ENCODE peak calls at places on chromosomes 16 and 17, in five cellular contexts. K is IMR-90, N is PC-3, P is H9, Z is astrocyte. U is an unnamed sample.

GRCh38 chr16:88920618-88921602 is 54.5 kb upstream of the PABPN1L start:
- DNase-seq in K (peak), N (peak), P (peak), Z (peak), U (peak)

GRCh38 chr16:30838876-30839471 is 52.0 kb upstream of the ZNF629 start:
- DNase-seq in K (no peak), N (no peak), P (no peak), Z (no peak), U (no peak)

GRCh38 chr17:81655378-81656117 is 794 bp downstream of the PDE6G start:
- DNase-seq in K (no peak), N (no peak), P (no peak), Z (no peak), U (no peak)

GRCh38 chr17:43015579-43015978 is 6.6 kb downstream of the VAT1 start:
- DNase-seq in K (no peak), N (no peak), P (no peak), Z (no peak), U (no peak)

GRCh38 chr16:57643166-57643813 is 14.9 kb downstream of the ADGRG1 start:
- DNase-seq in K (peak), N (peak), P (no peak), Z (peak), U (no peak)

GRCh38 chr17:64658931-64659330 is 3.2 kb downstream of the SMURF2 start:
- DNase-seq in K (peak), N (peak), P (no peak), Z (peak), U (no peak)

GRCh38 chr16:47705268-47705667 is 244.1 kb downstream of the PHKB start:
- DNase-seq in K (peak), N (no peak), P (no peak), Z (no peak), U (no peak)

GRCh38 chr16:80639636-80640035 is 98.8 kb downstream of the DYNLRB2 start:
- DNase-seq in K (no peak), N (no peak), P (no peak), Z (no peak), U (no peak)

GRCh38 chr16:8798535-8799157 is 1.0 kb downstream of the PMM2 start:
- DNase-seq in K (no peak), N (peak), P (no peak), Z (no peak), U (no peak)

GRCh38 chr16:19507882-19508281 is 14.0 kb downstream of the GDE1 start:
- DNase-seq in K (no peak), N (peak), P (no peak), Z (no peak), U (no peak)

GRCh38 chr17:21296097-21297025 is 11.8 kb downstream of the MAP2K3 start:
- DNase-seq in K (peak), N (no peak), P (no peak), Z (no peak), U (no peak)

GRCh38 chr17:69558796-69559195 is 144.3 kb downstream of the MAP2K6 start:
- DNase-seq in K (no peak), N (peak), P (no peak), Z (no peak), U (no peak)

GRCh38 chr17:66494023-66494803 is 191.8 kb downstream of the PRKCA start:
- DNase-seq in K (peak), N (peak), P (no peak), Z (peak), U (no peak)

GRCh38 chr16:82834156-82834758 is 207.5 kb downstream of the CDH13 start:
- DNase-seq in K (peak), N (no peak), P (no peak), Z (peak), U (no peak)

GRCh38 chr17:63911657-63912100 is 621 bp upstream of the CSHL1 start:
- DNase-seq in K (peak), N (peak), P (peak), Z (peak), U (peak)

GRCh38 chr16:88705076-88705684 is 1.0 kb downstream of the RNF166 start:
- DNase-seq in K (peak), N (no peak), P (no peak), Z (peak), U (no peak)

GRCh38 chr17:17675925-17676534 is 5.2 kb upstream of the RAI1 start:
- DNase-seq in K (peak), N (peak), P (peak), Z (no peak), U (peak)

GRCh38 chr16:53546988-53547391 is 44.0 kb upstream of the AKTIP start:
- DNase-seq in K (peak), N (peak), P (peak), Z (no peak), U (peak)

GRCh38 chr17:69864531-69864930 is 210.5 kb upstream of the KCNJ16 start:
- DNase-seq in K (peak), N (no peak), P (no peak), Z (no peak), U (no peak)

GRCh38 chr16:4850211-4850610 is 2.9 kb downstream of the UBN1 start:
- DNase-seq in K (peak), N (no peak), P (no peak), Z (no peak), U (no peak)

GRCh38 chr16:11651796-11652195 is 16.5 kb upstream of the SNN start:
- DNase-seq in K (no peak), N (no peak), P (no peak), Z (no peak), U (no peak)

GRCh38 chr17:65194670-65195334 is 57.6 kb downstream of the RGS9 start:
- DNase-seq in K (no peak), N (no peak), P (peak), Z (no peak), U (no peak)

GRCh38 chr17:40515491-40516041 is 14.1 kb upstream of the TNS4 start:
- DNase-seq in K (no peak), N (no peak), P (no peak), Z (no peak), U (no peak)

GRCh38 chr16:14341324-14342225 is 270.5 kb downstream of the MRTFB start:
- DNase-seq in K (no peak), N (no peak), P (no peak), Z (no peak), U (no peak)

GRCh38 chr17:33653389-33653788 is 360.3 kb upstream of the ASIC2 start:
- DNase-seq in K (no peak), N (no peak), P (no peak), Z (no peak), U (no peak)

GRCh38 chr17:21215935-21216334 is 2.0 kb upstream of the TMEM11 start:
- DNase-seq in K (no peak), N (peak), P (no peak), Z (peak), U (peak)

GRCh38 chr17:31803494-31804213 is 55.4 kb downstream of the COPRS start:
- DNase-seq in K (peak), N (peak), P (no peak), Z (no peak), U (peak)

GRCh38 chr16:58614212-58614611 is 15.4 kb downstream of the CNOT1 start:
- DNase-seq in K (peak), N (peak), P (no peak), Z (no peak), U (no peak)

GRCh38 chr16:50876263-50876662 is 134.4 kb downstream of the CYLD start:
- DNase-seq in K (no peak), N (no peak), P (no peak), Z (no peak), U (no peak)

GRCh38 chr17:7846063-7846735 is 8.7 kb upstream of the TMEM88 start:
- DNase-seq in K (no peak), N (no peak), P (no peak), Z (no peak), U (no peak)

GRCh38 chr16:27721548-27722265 is 171.8 kb downstream of the KATNIP start:
- DNase-seq in K (peak), N (no peak), P (no peak), Z (no peak), U (peak)

GRCh38 chr16:1530349-1530882 is 3.0 kb upstream of the TMEM204 start:
- DNase-seq in K (no peak), N (no peak), P (no peak), Z (no peak), U (no peak)

GRCh38 chr16:22787456-22788189 is 26.3 kb upstream of the HS3ST2 start:
- DNase-seq in K (peak), N (peak), P (no peak), Z (peak), U (peak)

GRCh38 chr16:80923356-80923755 is 83.3 kb downstream of the CMC2 start:
- DNase-seq in K (no peak), N (no peak), P (no peak), Z (no peak), U (no peak)

GRCh38 chr16:47519543-47519942 is 58.4 kb downstream of the PHKB start:
- DNase-seq in K (no peak), N (no peak), P (no peak), Z (no peak), U (no peak)

GRCh38 chr17:54982399-54982798 is 13.8 kb downstream of the STXBP4 start:
- DNase-seq in K (peak), N (no peak), P (no peak), Z (peak), U (no peak)

GRCh38 chr17:66965801-66966528 is 1.5 kb downstream of the CACNG4 start:
- DNase-seq in K (no peak), N (peak), P (peak), Z (no peak), U (peak)

GRCh38 chr16:278863-279366 is 1.5 kb upstream of the ARHGDIG start:
- DNase-seq in K (peak), N (peak), P (no peak), Z (peak), U (no peak)

GRCh38 chr17:41736983-41737679 is 2.7 kb upstream of the HAP1 start:
- DNase-seq in K (no peak), N (no peak), P (no peak), Z (no peak), U (no peak)

GRCh38 chr17:29165800-29166506 is 14.2 kb downstream of the MYO18A start:
- DNase-seq in K (no peak), N (no peak), P (peak), Z (no peak), U (no peak)

GRCh38 chr17:29166507-29166887 is 13.7 kb downstream of the MYO18A start:
- DNase-seq in K (no peak), N (no peak), P (no peak), Z (no peak), U (no peak)

GRCh38 chr17:29167393-29168078 is 12.7 kb downstream of the MYO18A start:
- DNase-seq in K (no peak), N (peak), P (no peak), Z (peak), U (no peak)

GRCh38 chr17:29169806-29170591 is 10.2 kb downstream of the MYO18A start:
- DNase-seq in K (no peak), N (no peak), P (no peak), Z (no peak), U (peak)

DNA sequence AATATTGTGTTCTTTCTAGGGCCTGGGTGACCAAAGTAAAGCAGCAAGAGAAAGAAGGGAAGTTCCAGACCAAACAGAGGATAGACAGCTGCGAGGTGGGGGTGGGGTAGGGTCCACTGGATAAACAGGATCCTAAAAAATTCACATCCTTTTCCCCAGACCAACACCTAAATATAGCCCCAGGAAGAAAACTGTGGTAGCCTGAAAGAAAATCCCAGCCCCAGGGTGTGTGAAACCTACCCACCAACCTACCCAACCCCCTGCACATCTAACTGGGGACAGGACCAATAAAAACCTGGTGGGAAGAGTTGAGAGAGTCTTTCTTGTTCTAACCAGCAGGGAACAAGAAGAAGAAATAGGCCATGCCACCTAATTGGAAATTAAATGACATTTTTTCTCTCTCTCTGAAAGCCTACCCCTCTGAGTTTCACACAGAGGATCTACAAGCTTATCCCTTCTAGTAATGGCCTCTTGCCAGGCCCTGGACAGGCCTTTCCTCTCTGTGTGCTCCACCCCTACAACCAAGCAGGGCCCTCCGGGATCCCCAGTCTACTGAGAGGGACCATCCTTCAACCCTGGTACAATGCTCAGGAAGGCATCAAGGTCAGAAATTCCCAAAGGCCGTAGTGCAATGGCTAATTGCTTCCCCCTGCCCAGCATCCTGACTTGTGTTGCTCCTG is 12.0 kb downstream of the MYO18A start:
- DNase-seq in K (no peak), N (no peak), P (no peak), Z (no peak), U (no peak)
- H3K4me2 ChIP-seq in K (no peak), N (no peak), P (no peak), Z (no peak), U (no peak)

DNA sequence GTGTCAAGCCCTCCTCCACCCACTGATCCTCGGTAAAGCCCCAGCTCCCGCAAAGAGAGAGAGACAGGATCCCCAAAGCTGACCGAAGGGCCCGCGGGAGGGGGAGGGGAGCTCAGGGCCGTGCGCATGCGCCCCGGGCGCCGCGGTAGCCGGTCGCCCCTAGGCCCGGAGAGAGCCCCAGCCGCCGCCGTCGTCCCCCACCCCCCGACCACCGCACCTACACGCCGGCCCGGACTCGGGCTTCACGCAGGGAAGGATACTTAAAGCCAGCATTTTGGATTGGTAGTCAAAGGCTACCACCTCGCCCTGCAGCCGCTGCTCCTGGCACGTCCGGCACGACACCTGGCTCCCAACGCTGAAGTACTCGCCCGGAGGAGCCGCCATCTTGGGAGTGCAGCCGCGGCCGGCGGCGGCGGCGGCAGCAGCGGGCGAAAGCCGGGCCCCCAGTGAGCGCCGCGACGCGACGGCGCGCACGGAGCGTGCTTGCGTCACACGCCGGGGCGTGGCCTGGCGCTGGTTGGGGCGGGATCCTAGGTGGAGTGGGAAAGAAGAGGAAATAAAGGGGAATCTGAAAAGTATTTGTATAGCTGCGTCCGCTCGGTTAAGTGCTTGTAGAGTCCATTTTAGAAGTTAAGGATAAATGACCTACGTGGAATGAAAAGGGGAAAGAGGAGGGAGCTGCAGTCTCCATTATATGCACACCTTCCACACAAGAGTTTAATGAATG is at the start of gene LSM12:
- DNase-seq in K (peak), N (peak), P (peak), Z (peak), U (peak)
- H3K4me2 ChIP-seq in K (peak), N (peak), P (peak), Z (peak), U (peak)

GRCh38 chr16:48877946-48878345 is 268.0 kb upstream of the N4BP1 start:
- DNase-seq in K (no peak), N (no peak), P (no peak), Z (no peak), U (no peak)

GRCh38 chr16:48881272-48881671 is 271.3 kb upstream of the N4BP1 start:
- DNase-seq in K (no peak), N (no peak), P (no peak), Z (no peak), U (no peak)

GRCh38 chr16:48879173-48879926 is 269.4 kb upstream of the N4BP1 start:
- DNase-seq in K (no peak), N (no peak), P (no peak), Z (no peak), U (no peak)
- H3K4me2 ChIP-seq in K (no peak), N (no peak), P (no peak), Z (no peak), U (no peak)

GRCh38 chr16:67966549-67967182 is 1.8 kb downstream of the SLC12A4 start:
- DNase-seq in K (no peak), N (no peak), P (peak), Z (peak), U (no peak)
- H3K4me2 ChIP-seq in K (peak), N (peak), P (peak), Z (peak), U (peak)

GRCh38 chr16:7392206-7392605 is 59.6 kb downstream of the RBFOX1 start:
- DNase-seq in K (no peak), N (no peak), P (no peak), Z (no peak), U (no peak)

GRCh38 chr16:7393680-7394079 is 61.0 kb downstream of the RBFOX1 start:
- DNase-seq in K (no peak), N (no peak), P (no peak), Z (no peak), U (no peak)

GRCh38 chr16:7397901-7398300 is 65.3 kb downstream of the RBFOX1 start:
- DNase-seq in K (no peak), N (no peak), P (no peak), Z (peak), U (peak)

GRCh38 chr16:7391694-7392093 is 59.0 kb downstream of the RBFOX1 start:
- DNase-seq in K (no peak), N (no peak), P (no peak), Z (no peak), U (no peak)

DNA sequence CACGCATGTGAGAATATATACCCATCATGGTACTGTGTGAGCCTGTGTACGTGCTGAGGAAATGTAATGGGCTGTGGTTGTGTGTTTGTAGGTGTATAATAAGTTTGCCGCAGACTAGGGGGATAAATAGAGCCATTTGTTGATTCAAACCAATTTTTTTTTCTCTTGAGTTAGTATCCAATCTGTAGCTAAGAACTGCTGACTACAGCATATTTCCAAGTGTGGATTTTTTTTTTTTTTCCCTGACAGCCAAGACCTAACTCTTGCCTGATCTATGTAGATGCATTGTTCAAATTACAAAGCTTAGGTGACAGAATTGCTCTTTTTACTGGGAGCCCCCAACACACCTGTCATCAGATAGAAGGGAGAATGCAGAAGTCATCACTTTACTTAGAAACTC is 62.3 kb downstream of the RBFOX1 start:
- DNase-seq in K (no peak), N (no peak), P (no peak), Z (no peak), U (no peak)
- H3K4me2 ChIP-seq in K (no peak), N (no peak), P (no peak), Z (no peak), U (no peak)

DNA sequence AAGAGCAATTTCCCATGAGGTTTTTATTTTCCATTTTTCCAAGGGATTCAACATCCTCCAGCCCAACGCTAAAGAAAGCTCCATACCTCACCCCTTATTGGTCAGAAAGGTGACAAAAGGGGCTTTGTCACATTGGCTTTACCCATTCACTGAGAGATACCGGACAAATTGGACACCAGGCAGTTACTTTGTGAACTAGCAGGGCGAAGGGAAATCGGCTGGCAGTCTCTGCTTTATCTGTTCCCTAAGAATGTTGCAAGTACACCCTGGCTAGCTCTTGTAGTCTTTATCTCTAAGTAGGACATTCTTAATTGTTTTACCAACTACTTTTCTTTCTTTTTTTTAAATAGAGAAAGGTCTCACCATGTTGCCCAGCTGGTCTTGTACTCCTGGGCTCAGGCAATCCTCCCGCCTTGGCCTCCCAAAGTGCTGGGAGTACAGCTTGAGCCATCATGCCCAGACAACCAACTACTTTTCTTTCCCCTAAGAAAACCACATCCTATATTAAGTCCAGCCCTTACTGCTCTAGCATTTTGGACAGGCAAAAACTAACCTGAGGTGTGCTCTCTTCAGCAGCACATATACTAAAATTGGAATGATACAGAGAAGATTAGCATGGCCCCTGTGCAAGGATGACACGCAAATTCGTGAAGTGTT is 16.8 kb downstream of the PRPSAP1 start:
- DNase-seq in K (no peak), N (no peak), P (no peak), Z (no peak), U (no peak)
- H3K4me2 ChIP-seq in K (no peak), N (no peak), P (no peak), Z (peak), U (no peak)

DNA sequence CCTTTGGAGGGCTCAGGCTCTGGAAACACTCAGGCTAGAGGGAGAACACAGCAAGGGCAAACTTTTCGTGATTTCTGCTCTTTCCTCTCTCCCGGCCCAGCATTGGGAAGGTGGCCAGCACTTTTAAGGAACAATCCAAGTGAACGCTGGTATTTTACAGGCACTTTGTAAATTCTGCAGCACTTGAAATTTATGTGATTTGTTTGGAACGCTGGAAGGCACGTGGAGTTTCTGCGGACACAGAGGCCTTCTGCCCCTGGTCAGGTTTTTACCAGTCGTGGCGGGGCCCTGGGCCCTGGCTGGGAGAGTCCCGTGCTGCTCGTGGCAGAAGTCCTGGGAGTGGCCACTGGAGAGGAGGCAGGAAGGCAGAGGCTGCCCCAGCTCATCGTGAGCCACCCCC is 188.6 kb downstream of the ENGASE start:
- DNase-seq in K (no peak), N (no peak), P (no peak), Z (no peak), U (no peak)
- H3K4me2 ChIP-seq in K (no peak), N (no peak), P (no peak), Z (no peak), U (no peak)